ENCODE peak calls at places on chromosomes 4 and X, in five cellular contexts. One of them, this sample, is unnamed.

GRCh38 chrX:71366674-71367256 is 608 bp downstream of the TAF1 start:
- DNase-seq in HepG2: no peak
- DNase-seq in SK-N-SH: peak; percentile 44
- DNase-seq in K562: peak; percentile 21
- DNase-seq in IMR-90: peak; percentile 16
- DNase-seq in this sample: no peak

GRCh38 chr4:25113915-25114904 is 46.0 kb downstream of the SEPSECS start:
- DNase-seq in IMR-90: peak; percentile 71
- DNase-seq in K562: no peak
- DNase-seq in SK-N-SH: no peak
- DNase-seq in HepG2: no peak
- DNase-seq in this sample: no peak

GRCh38 chr4:55435136-55435535 is 39.4 kb downstream of the TMEM165 start:
- DNase-seq in SK-N-SH: no peak
- DNase-seq in K562: no peak
- DNase-seq in IMR-90: peak; percentile 48
- DNase-seq in HepG2: no peak
- DNase-seq in this sample: peak; percentile 1

GRCh38 chrX:53048169-53049126 is at the start of gene GPR173:
- DNase-seq in SK-N-SH: peak; percentile 85
- DNase-seq in IMR-90: peak; percentile 66
- DNase-seq in K562: no peak
- DNase-seq in HepG2: no peak
- DNase-seq in this sample: no peak

GRCh38 chr4:53863163-53863562 is 201.2 kb downstream of the CHIC2 start:
- DNase-seq in SK-N-SH: no peak
- DNase-seq in K562: no peak
- DNase-seq in HepG2: no peak
- DNase-seq in IMR-90: peak; percentile 49
- DNase-seq in this sample: no peak

GRCh38 chr4:188976644-188977115 is 837.4 kb downstream of the TRIML1 start:
- DNase-seq in IMR-90: peak; percentile 70
- DNase-seq in SK-N-SH: no peak
- DNase-seq in HepG2: no peak
- DNase-seq in K562: no peak
- DNase-seq in this sample: no peak

GRCh38 chrX:129654652-129655546 is at the start of gene APLN:
- DNase-seq in HepG2: no peak
- DNase-seq in IMR-90: peak; percentile 19
- DNase-seq in K562: peak; percentile 26
- DNase-seq in SK-N-SH: peak; percentile 80
- DNase-seq in this sample: no peak

GRCh38 chrX:13345037-13345436 is 25.2 kb upstream of the ATXN3L start:
- DNase-seq in SK-N-SH: no peak
- DNase-seq in IMR-90: no peak
- DNase-seq in K562: no peak
- DNase-seq in HepG2: no peak
- DNase-seq in this sample: peak; percentile 34

GRCh38 chr4:138186264-138186663 is 55.9 kb downstream of the SLC7A11 start:
- DNase-seq in SK-N-SH: no peak
- DNase-seq in HepG2: no peak
- DNase-seq in K562: no peak
- DNase-seq in IMR-90: no peak
- DNase-seq in this sample: no peak

GRCh38 chr4:1985780-1986577 is 22.8 kb downstream of the NELFA start:
- DNase-seq in HepG2: no peak
- DNase-seq in K562: no peak
- DNase-seq in IMR-90: no peak
- DNase-seq in SK-N-SH: peak; percentile 34
- DNase-seq in this sample: no peak

GRCh38 chr4:26028793-26029511 is 114.9 kb downstream of the SMIM20 start:
- DNase-seq in K562: peak; percentile 52
- DNase-seq in SK-N-SH: peak; percentile 82
- DNase-seq in HepG2: peak; percentile 27
- DNase-seq in IMR-90: peak; percentile 58
- DNase-seq in this sample: no peak

GRCh38 chr4:7506119-7506518 is 71.4 kb upstream of the PSAPL1 start:
- DNase-seq in HepG2: no peak
- DNase-seq in IMR-90: no peak
- DNase-seq in K562: no peak
- DNase-seq in SK-N-SH: no peak
- DNase-seq in this sample: no peak

GRCh38 chr4:104848597-104849225 is 298.0 kb upstream of the TET2 start:
- DNase-seq in HepG2: no peak
- DNase-seq in K562: no peak
- DNase-seq in SK-N-SH: no peak
- DNase-seq in IMR-90: no peak
- DNase-seq in this sample: no peak

GRCh38 chr4:158074851-158075250 is 98.0 kb downstream of the GASK1B start:
- DNase-seq in IMR-90: no peak
- DNase-seq in HepG2: no peak
- DNase-seq in SK-N-SH: no peak
- DNase-seq in K562: no peak
- DNase-seq in this sample: no peak

GRCh38 chr4:3200423-3201090 is 48.4 kb upstream of the MSANTD1 start:
- DNase-seq in IMR-90: no peak
- DNase-seq in SK-N-SH: no peak
- DNase-seq in K562: no peak
- DNase-seq in HepG2: no peak
- DNase-seq in this sample: no peak

GRCh38 chrX:11438767-11439166 is 145.6 kb downstream of the AMELX start:
- DNase-seq in IMR-90: peak; percentile 68
- DNase-seq in K562: no peak
- DNase-seq in HepG2: no peak
- DNase-seq in SK-N-SH: no peak
- DNase-seq in this sample: no peak

GRCh38 chr4:175947117-175947722 is 118.4 kb upstream of the WDR17 start:
- DNase-seq in HepG2: peak; percentile 6
- DNase-seq in SK-N-SH: no peak
- DNase-seq in IMR-90: peak; percentile 43
- DNase-seq in K562: no peak
- DNase-seq in this sample: no peak

GRCh38 chrX:56107320-56107719 is 124.8 kb upstream of the KLF8 start:
- DNase-seq in IMR-90: no peak
- DNase-seq in SK-N-SH: no peak
- DNase-seq in HepG2: no peak
- DNase-seq in K562: no peak
- DNase-seq in this sample: no peak

GRCh38 chrX:17788956-17789562 is 51.8 kb downstream of the SCML1 start:
- DNase-seq in HepG2: no peak
- DNase-seq in IMR-90: no peak
- DNase-seq in SK-N-SH: peak; percentile 13
- DNase-seq in K562: peak; percentile 9
- DNase-seq in this sample: no peak

GRCh38 chr4:22474636-22475310 is 41.1 kb downstream of the ADGRA3 start:
- DNase-seq in HepG2: peak; percentile 84
- DNase-seq in IMR-90: peak; percentile 77
- DNase-seq in K562: no peak
- DNase-seq in SK-N-SH: no peak
- DNase-seq in this sample: no peak
- TF ChIP-seq MXI1 in HepG2: no peak
- TF ChIP-seq MXI1 in IMR-90: no peak
- TF ChIP-seq MXI1 in K562: no peak
- TF ChIP-seq MXI1 in SK-N-SH: no peak
- TF ChIP-seq MXI1 in this sample: no peak

DNA sequence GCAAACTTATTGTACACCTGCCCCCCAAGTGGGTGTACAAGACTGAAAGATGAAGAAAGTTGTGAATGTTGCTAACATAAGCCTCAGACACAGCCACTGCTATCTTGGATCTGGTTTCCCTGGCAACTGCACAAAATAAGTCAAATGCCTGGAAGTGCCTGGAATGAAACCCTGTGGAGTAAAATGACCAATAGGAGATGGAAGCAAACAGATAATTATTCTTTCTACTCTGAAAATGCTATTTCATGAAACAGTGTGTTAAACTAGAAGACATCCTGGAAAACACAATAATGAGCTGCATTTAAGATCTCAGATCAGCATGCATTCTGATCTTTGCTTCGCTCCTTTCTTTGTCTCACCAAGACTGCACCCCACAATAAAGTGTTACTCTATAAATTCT is 1016.0 kb downstream of the ARAP2 start:
- DNase-seq in HepG2: no peak
- DNase-seq in K562: no peak
- DNase-seq in SK-N-SH: no peak
- DNase-seq in IMR-90: no peak
- DNase-seq in this sample: no peak
- TF ChIP-seq MXI1 in HepG2: no peak
- TF ChIP-seq MXI1 in K562: no peak
- TF ChIP-seq MXI1 in SK-N-SH: no peak
- TF ChIP-seq MXI1 in IMR-90: no peak
- TF ChIP-seq MXI1 in this sample: no peak

GRCh38 chrX:132953358-132953757 is 5.1 kb downstream of the HS6ST2 start:
- DNase-seq in HepG2: no peak
- DNase-seq in IMR-90: no peak
- DNase-seq in K562: no peak
- DNase-seq in SK-N-SH: no peak
- DNase-seq in this sample: no peak

GRCh38 chrX:132954323-132954722 is 4.1 kb downstream of the HS6ST2 start:
- DNase-seq in K562: no peak
- DNase-seq in IMR-90: no peak
- DNase-seq in SK-N-SH: no peak
- DNase-seq in HepG2: no peak
- DNase-seq in this sample: no peak

DNA sequence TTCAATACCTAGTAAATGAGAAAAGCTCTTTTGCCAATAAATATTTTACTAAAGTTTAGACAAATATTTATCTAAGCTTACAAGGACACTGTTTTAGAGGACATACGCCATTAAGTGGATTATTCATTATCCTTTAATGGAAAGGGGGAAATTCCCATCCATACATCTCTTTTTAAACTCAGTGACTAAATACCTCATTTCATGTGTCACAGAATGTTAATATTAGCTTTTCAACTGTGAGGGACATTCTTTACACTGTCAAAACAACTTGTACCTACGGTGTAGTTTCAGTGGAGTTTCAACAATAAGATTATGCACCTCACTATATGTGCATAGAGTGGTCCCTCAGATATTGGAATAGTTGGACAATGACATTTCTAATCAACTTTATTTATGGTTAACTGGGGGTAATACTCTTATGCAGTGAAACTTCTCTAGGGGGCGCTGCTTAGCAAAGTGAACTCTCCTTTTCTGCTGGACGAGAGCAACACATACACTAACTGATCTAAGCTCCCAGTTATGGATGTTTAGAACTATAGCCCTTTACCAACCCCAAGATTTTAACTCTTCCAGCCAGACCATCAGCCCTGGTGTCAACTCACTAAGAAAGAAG is 9.7 kb downstream of the HS6ST2 start:
- DNase-seq in K562: peak; percentile 39
- DNase-seq in HepG2: no peak
- DNase-seq in IMR-90: no peak
- DNase-seq in SK-N-SH: no peak
- DNase-seq in this sample: no peak
- TF ChIP-seq MXI1 in K562: no peak
- TF ChIP-seq MXI1 in HepG2: no peak
- TF ChIP-seq MXI1 in IMR-90: no peak
- TF ChIP-seq MXI1 in SK-N-SH: no peak
- TF ChIP-seq MXI1 in this sample: no peak

GRCh38 chrX:134622813-134623185 is 35.5 kb downstream of the PLAC1 start:
- DNase-seq in K562: no peak
- DNase-seq in HepG2: no peak
- DNase-seq in IMR-90: no peak
- DNase-seq in SK-N-SH: no peak
- DNase-seq in this sample: no peak

GRCh38 chrX:134623293-134624045 is 34.8 kb downstream of the PLAC1 start:
- DNase-seq in IMR-90: peak; percentile 44
- DNase-seq in K562: no peak
- DNase-seq in SK-N-SH: no peak
- DNase-seq in HepG2: no peak
- DNase-seq in this sample: no peak

GRCh38 chrX:134619838-134620237 is 38.4 kb downstream of the PLAC1 start:
- DNase-seq in K562: no peak
- DNase-seq in IMR-90: no peak
- DNase-seq in SK-N-SH: no peak
- DNase-seq in HepG2: no peak
- DNase-seq in this sample: no peak

GRCh38 chrX:134624046-134624430 is 34.2 kb downstream of the PLAC1 start:
- DNase-seq in IMR-90: peak; percentile 24
- DNase-seq in SK-N-SH: no peak
- DNase-seq in HepG2: peak; percentile 24
- DNase-seq in K562: no peak
- DNase-seq in this sample: no peak

GRCh38 chrX:134622056-134622812 is 36.0 kb downstream of the PLAC1 start:
- DNase-seq in K562: peak; percentile 17
- DNase-seq in IMR-90: peak; percentile 89
- DNase-seq in SK-N-SH: no peak
- DNase-seq in HepG2: no peak
- DNase-seq in this sample: peak; percentile 35
- TF ChIP-seq MXI1 in K562: no peak
- TF ChIP-seq MXI1 in IMR-90: no peak
- TF ChIP-seq MXI1 in SK-N-SH: no peak
- TF ChIP-seq MXI1 in HepG2: no peak
- TF ChIP-seq MXI1 in this sample: no peak

DNA sequence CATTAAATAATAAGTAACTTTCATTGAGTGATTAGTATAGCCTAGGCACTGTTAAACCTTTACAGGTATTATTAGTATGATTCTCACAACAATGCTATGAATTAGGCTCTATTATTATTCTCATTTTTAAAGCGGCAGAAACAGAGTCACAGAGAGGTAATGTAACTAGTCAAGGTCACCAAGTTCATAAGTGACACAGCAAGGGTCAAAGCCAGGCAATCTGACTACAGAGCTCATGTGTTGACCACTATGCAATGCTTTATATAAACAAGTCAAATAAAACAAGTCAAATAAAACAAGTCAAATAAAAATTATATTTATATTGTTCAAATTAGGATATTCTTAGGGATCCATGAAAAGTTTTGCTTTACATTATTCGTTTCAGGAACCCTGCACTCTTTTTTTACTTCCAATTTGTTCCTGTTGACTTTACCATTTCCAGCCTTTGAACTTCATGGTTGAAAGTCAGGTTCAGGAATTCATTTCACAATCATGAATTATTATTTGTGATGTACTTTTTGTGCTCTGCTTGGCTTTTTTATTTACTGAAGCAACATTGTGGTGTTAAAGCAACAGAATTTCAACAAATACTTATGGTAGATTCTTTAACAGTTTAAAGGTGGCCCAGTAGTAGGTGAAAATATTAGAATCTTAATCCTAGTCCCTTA is 18.0 kb upstream of the ZC4H2 start:
- DNase-seq in SK-N-SH: no peak
- DNase-seq in HepG2: peak; percentile 10
- DNase-seq in K562: no peak
- DNase-seq in IMR-90: no peak
- DNase-seq in this sample: no peak
- TF ChIP-seq MXI1 in SK-N-SH: no peak
- TF ChIP-seq MXI1 in HepG2: no peak
- TF ChIP-seq MXI1 in K562: no peak
- TF ChIP-seq MXI1 in IMR-90: no peak
- TF ChIP-seq MXI1 in this sample: no peak

GRCh38 chr4:19575959-19576358 is 675.7 kb upstream of the SLIT2 start:
- DNase-seq in IMR-90: no peak
- DNase-seq in HepG2: no peak
- DNase-seq in K562: no peak
- DNase-seq in SK-N-SH: no peak
- DNase-seq in this sample: no peak
- TF ChIP-seq MXI1 in IMR-90: no peak
- TF ChIP-seq MXI1 in HepG2: no peak
- TF ChIP-seq MXI1 in K562: no peak
- TF ChIP-seq MXI1 in SK-N-SH: no peak
- TF ChIP-seq MXI1 in this sample: no peak